ENCODE peak calls at places on chromosomes 3 and 15, in seven cellular contexts. E, C, W, P, S, U and B are unnamed samples.

GRCh38 chr3:45554001-45554691 is 40.4 kb upstream of the LIMD1 start:
- DNase-seq in E (no peak), C (no peak), W (peak), P (no peak), S (peak), U (no peak), B (no peak)

GRCh38 chr15:33675246-33675645 is 293.1 kb upstream of the CHRM5 start:
- DNase-seq in E (peak), C (no peak), W (peak), P (peak), S (peak), U (no peak), B (peak)

GRCh38 chr3:125085166-125085565 is 29.4 kb upstream of the HEG1 start:
- DNase-seq in E (no peak), C (no peak), W (no peak), P (no peak), S (no peak), U (no peak), B (no peak)

GRCh38 chr15:90347666-90348065 is 4.4 kb upstream of the ZNF774 start:
- DNase-seq in E (no peak), C (no peak), W (no peak), P (no peak), S (no peak), U (no peak), B (no peak)

GRCh38 chr15:101168463-101168824 is 83.4 kb downstream of the CHSY1 start:
- DNase-seq in E (no peak), C (no peak), W (no peak), P (peak), S (no peak), U (no peak), B (no peak)

GRCh38 chr3:181700168-181701087 is 11.3 kb upstream of the SOX2 start:
- DNase-seq in E (peak), C (peak), W (peak), P (peak), S (peak), U (peak), B (peak)

GRCh38 chr15:59794229-59794886 is 105.2 kb upstream of the BNIP2 start:
- DNase-seq in E (no peak), C (no peak), W (no peak), P (no peak), S (no peak), U (no peak), B (no peak)

GRCh38 chr3:86234516-86235254 is 756.3 kb downstream of the VGLL3 start:
- DNase-seq in E (no peak), C (no peak), W (no peak), P (no peak), S (no peak), U (no peak), B (no peak)

GRCh38 chr3:177935008-177935407 is 601.2 kb upstream of the KCNMB2 start:
- DNase-seq in E (no peak), C (no peak), W (no peak), P (no peak), S (no peak), U (no peak), B (no peak)

GRCh38 chr3:105377716-105378115 is 11.0 kb downstream of the ALCAM start:
- DNase-seq in E (no peak), C (no peak), W (no peak), P (no peak), S (no peak), U (no peak), B (no peak)

GRCh38 chr3:12423918-12424634 is 60.2 kb upstream of the TSEN2 start:
- DNase-seq in E (no peak), C (no peak), W (peak), P (peak), S (no peak), U (no peak), B (no peak)

GRCh38 chr15:66715736-66716667 is 14.0 kb downstream of the SMAD6 start:
- DNase-seq in E (no peak), C (no peak), W (no peak), P (no peak), S (no peak), U (no peak), B (peak)

GRCh38 chr3:64489361-64490044 is 198.3 kb downstream of the ADAMTS9 start:
- DNase-seq in E (no peak), C (no peak), W (no peak), P (no peak), S (no peak), U (peak), B (peak)

GRCh38 chr15:76987896-76988860 is 6.7 kb upstream of the PSTPIP1 start:
- DNase-seq in E (no peak), C (no peak), W (no peak), P (no peak), S (peak), U (no peak), B (no peak)

GRCh38 chr3:183745300-183746098 is 47.9 kb downstream of the YEATS2 start:
- DNase-seq in E (no peak), C (no peak), W (no peak), P (peak), S (no peak), U (no peak), B (peak)

GRCh38 chr15:84944311-84944710 is 37.3 kb upstream of the PDE8A start:
- DNase-seq in E (no peak), C (no peak), W (no peak), P (no peak), S (no peak), U (no peak), B (no peak)

GRCh38 chr3:53158700-53159414 is 2.2 kb upstream of the PRKCD start:
- DNase-seq in E (no peak), C (no peak), W (no peak), P (no peak), S (peak), U (no peak), B (no peak)

GRCh38 chr15:86079491-86080266 is at the start of gene AGBL1:
- DNase-seq in E (no peak), C (no peak), W (no peak), P (no peak), S (no peak), U (peak), B (no peak)

GRCh38 chr3:99952306-99952705 is 134.6 kb downstream of the CMSS1 start:
- DNase-seq in E (no peak), C (no peak), W (peak), P (peak), S (no peak), U (no peak), B (no peak)

GRCh38 chr3:25820372-25820771 is 30.5 kb downstream of the OXSM start:
- DNase-seq in E (no peak), C (no peak), W (peak), P (peak), S (no peak), U (no peak), B (peak)

GRCh38 chr15:57440799-57441198 is 64.5 kb downstream of the CGNL1 start:
- DNase-seq in E (no peak), C (no peak), W (peak), P (peak), S (no peak), U (no peak), B (no peak)

GRCh38 chr3:140420621-140421357 is 257.1 kb upstream of the TRIM42 start:
- DNase-seq in E (no peak), C (no peak), W (peak), P (peak), S (no peak), U (no peak), B (no peak)

GRCh38 chr15:63407612-63408011 is 26.0 kb upstream of the CA12 start:
- DNase-seq in E (no peak), C (no peak), W (no peak), P (no peak), S (no peak), U (no peak), B (peak)

GRCh38 chr3:167668651-167669050 is 14.9 kb upstream of the WDR49 start:
- DNase-seq in E (no peak), C (no peak), W (no peak), P (no peak), S (no peak), U (no peak), B (no peak)

GRCh38 chr3:160185711-160186110 is 39.5 kb upstream of the C3orf80 start:
- DNase-seq in E (no peak), C (no peak), W (no peak), P (no peak), S (no peak), U (no peak), B (no peak)

GRCh38 chr3:122941233-122942206 is 86.0 kb downstream of the SEMA5B start:
- DNase-seq in E (no peak), C (no peak), W (no peak), P (no peak), S (peak), U (no peak), B (no peak)
- TF ChIP-seq CTCF in E (peak), C (no peak), W (peak), P (peak), S (peak), U (no peak), B (peak)

GRCh38 chr3:112338021-112338726 is 5.2 kb downstream of the CD200 start:
- DNase-seq in E (no peak), C (no peak), W (no peak), P (no peak), S (no peak), U (no peak), B (no peak)

GRCh38 chr3:112338727-112339056 is 5.7 kb downstream of the CD200 start:
- DNase-seq in E (no peak), C (no peak), W (no peak), P (no peak), S (no peak), U (no peak), B (no peak)

GRCh38 chr3:112341386-112341785 is 8.4 kb downstream of the CD200 start:
- DNase-seq in E (no peak), C (no peak), W (no peak), P (no peak), S (no peak), U (no peak), B (no peak)

GRCh38 chr3:112334709-112335108 is 1.8 kb downstream of the CD200 start:
- DNase-seq in E (no peak), C (no peak), W (no peak), P (no peak), S (no peak), U (no peak), B (no peak)

GRCh38 chr3:112339609-112340008 is 6.7 kb downstream of the CD200 start:
- DNase-seq in E (no peak), C (no peak), W (no peak), P (no peak), S (no peak), U (no peak), B (no peak)
- H3K4me3 ChIP-seq in E (no peak), C (no peak), W (no peak), P (no peak), S (no peak), U (no peak), B (no peak)

GRCh38 chr3:29536016-29536736 is 255.3 kb downstream of the RBMS3 start:
- DNase-seq in E (no peak), C (no peak), W (no peak), P (no peak), S (no peak), U (no peak), B (no peak)

GRCh38 chr3:29527251-29527650 is 246.4 kb downstream of the RBMS3 start:
- DNase-seq in E (no peak), C (no peak), W (no peak), P (no peak), S (no peak), U (no peak), B (no peak)

GRCh38 chr3:29533992-29534391 is 253.1 kb downstream of the RBMS3 start:
- DNase-seq in E (no peak), C (no peak), W (no peak), P (no peak), S (no peak), U (no peak), B (no peak)

GRCh38 chr3:29531611-29532150 is 250.8 kb downstream of the RBMS3 start:
- DNase-seq in E (no peak), C (no peak), W (no peak), P (no peak), S (no peak), U (no peak), B (no peak)

DNA sequence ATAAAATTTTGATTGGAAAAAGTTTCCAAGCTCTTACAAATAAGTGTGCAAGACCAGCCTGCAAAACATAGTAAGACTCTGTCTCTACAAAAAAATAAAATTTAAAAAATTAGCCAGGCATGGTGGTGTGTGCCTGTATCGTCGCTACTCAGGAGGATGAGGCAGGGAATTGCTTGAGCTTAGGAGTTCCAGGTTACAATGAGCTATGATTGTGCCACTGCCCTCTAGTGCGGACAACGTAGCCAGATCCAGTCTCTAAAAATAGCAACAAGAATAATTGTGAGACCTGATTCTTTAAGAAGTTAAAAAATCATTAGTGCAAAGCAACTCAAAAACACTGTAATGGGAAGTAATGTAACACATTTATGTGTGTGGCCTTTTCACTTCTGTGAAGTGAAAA is 251.6 kb downstream of the RBMS3 start:
- DNase-seq in E (no peak), C (no peak), W (no peak), P (no peak), S (no peak), U (no peak), B (no peak)
- TF ChIP-seq CTCF in E (no peak), C (no peak), W (no peak), P (no peak), S (no peak), U (no peak), B (no peak)

GRCh38 chr3:71231680-71232079 is 351.8 kb downstream of the FOXP1 start:
- DNase-seq in E (no peak), C (no peak), W (no peak), P (no peak), S (no peak), U (no peak), B (no peak)
- H3K4me3 ChIP-seq in E (no peak), C (no peak), W (no peak), P (no peak), S (no peak), U (no peak), B (no peak)